ENCODE peak calls at places on chromosomes 5 and 9, in six cellular contexts. O is IMR-90, V is spleen, K is right lobe of liver, G is body of pancreas, W is NB4. R is an unnamed sample.

GRCh38 chr9:123238364-123238763 is 30.0 kb downstream of the STRBP start:
- DNase-seq in O (no peak), V (no peak), G (no peak), W (no peak), K (no peak), R (no peak)

GRCh38 chr9:104863180-104863883 is 64.6 kb downstream of the ABCA1 start:
- DNase-seq in G (peak; percentile 37), W (peak; percentile 67), K (no peak), O (peak; percentile 93), V (no peak), R (peak; percentile 69)

GRCh38 chr5:175867587-175868347 is 3.6 kb upstream of the CPLX2 start:
- DNase-seq in V (no peak), G (no peak), K (peak; percentile 85), O (no peak), W (peak; percentile 50), R (peak; percentile 55)

GRCh38 chr9:1231998-1232919 is 182.1 kb downstream of the DMRT2 start:
- DNase-seq in K (peak; percentile 89), G (peak; percentile 80), W (no peak), V (no peak), O (peak; percentile 60), R (peak; percentile 62)

GRCh38 chr5:132419517-132420468 is 50.3 kb downstream of the SLC22A5 start:
- DNase-seq in W (peak; percentile 84), G (peak; percentile 69), K (peak; percentile 74), V (peak; percentile 91), O (peak; percentile 72), R (peak; percentile 69)

GRCh38 chr5:144886668-144887067 is 716.0 kb downstream of the KCTD16 start:
- DNase-seq in V (no peak), W (no peak), O (no peak), K (no peak), G (no peak), R (no peak)

GRCh38 chr5:143569722-143570567 is 166.5 kb upstream of the NR3C1 start:
- DNase-seq in K (no peak), V (no peak), O (no peak), W (no peak), G (no peak), R (peak; percentile 58)

GRCh38 chr5:111233050-111233370 is 8.8 kb downstream of the CAMK4 start:
- DNase-seq in W (no peak), K (no peak), V (no peak), O (no peak), G (no peak), R (no peak)

GRCh38 chr9:6566409-6567139 is 79.0 kb downstream of the GLDC start:
- DNase-seq in G (no peak), V (no peak), W (peak; percentile 87), K (no peak), O (peak; percentile 99), R (no peak)

GRCh38 chr5:152824316-152824715 is 419.2 kb upstream of the NMUR2 start:
- DNase-seq in W (no peak), V (no peak), G (no peak), O (no peak), K (no peak), R (no peak)

GRCh38 chr9:94554078-94554438 is 825 bp upstream of the PCAT7 start:
- DNase-seq in V (no peak), K (no peak), O (no peak), G (no peak), W (no peak), R (no peak)

GRCh38 chr5:122102825-122103224 is 24.8 kb upstream of the LOX start:
- DNase-seq in G (no peak), V (no peak), O (peak; percentile 85), K (no peak), W (no peak), R (no peak)

GRCh38 chr5:124263680-124264491 is 482.6 kb downstream of the ZNF608 start:
- DNase-seq in K (no peak), W (no peak), V (no peak), O (no peak), G (no peak), R (no peak)

GRCh38 chr5:135980650-135981049 is 25.9 kb upstream of the LECT2 start:
- DNase-seq in O (peak; percentile 41), V (no peak), G (no peak), K (no peak), W (no peak), R (no peak)

GRCh38 chr5:33888582-33888981 is 3.2 kb downstream of the ADAMTS12 start:
- DNase-seq in W (no peak), K (no peak), V (no peak), G (no peak), O (peak; percentile 72), R (no peak)

GRCh38 chr5:97553829-97554452 is 370.9 kb upstream of the RIOK2 start:
- DNase-seq in G (no peak), K (no peak), W (no peak), O (peak; percentile 28), V (no peak), R (no peak)

GRCh38 chr9:126126807-126127206 is 199.8 kb upstream of the MVB12B start:
- DNase-seq in O (no peak), G (no peak), W (no peak), V (peak; percentile 50), K (no peak), R (no peak)

GRCh38 chr9:119224431-119224830 is 144.8 kb downstream of the BRINP1 start:
- DNase-seq in W (no peak), K (no peak), V (no peak), O (no peak), G (no peak), R (no peak)

GRCh38 chr9:128169925-128170324 is 9.9 kb downstream of the BBLN start:
- DNase-seq in V (no peak), K (no peak), W (no peak), O (no peak), G (no peak), R (no peak)

GRCh38 chr5:154795235-154795596 is 40.0 kb downstream of the LARP1 start:
- DNase-seq in V (no peak), O (peak; percentile 17), G (no peak), K (no peak), W (no peak), R (no peak)

GRCh38 chr9:72217306-72217842 is 68.1 kb downstream of the GDA start:
- DNase-seq in G (no peak), V (no peak), W (no peak), O (no peak), K (no peak), R (no peak)

GRCh38 chr5:123670981-123671557 is 159.1 kb downstream of the CSNK1G3 start:
- DNase-seq in K (peak; percentile 49), O (peak; percentile 30), W (peak; percentile 45), V (no peak), G (peak; percentile 67), R (peak; percentile 53)

GRCh38 chr9:94827584-94828304 is 101.2 kb downstream of the AOPEP start:
- DNase-seq in O (peak; percentile 52), V (no peak), W (no peak), K (peak; percentile 73), G (no peak), R (no peak)

GRCh38 chr5:61901997-61902396 is 404.0 kb upstream of the KIF2A start:
- DNase-seq in K (no peak), W (no peak), V (no peak), O (no peak), G (no peak), R (no peak)

GRCh38 chr5:16464664-16465543 is 696 bp downstream of the ZNF622 start:
- DNase-seq in O (no peak), K (no peak), W (peak; percentile 49), G (no peak), V (peak; percentile 87), R (peak; percentile 49)

GRCh38 chr9:126564128-126564527 is 49.6 kb upstream of the LMX1B start:
- DNase-seq in G (no peak), O (no peak), K (no peak), W (peak; percentile 57), V (peak; percentile 54), R (no peak)

DNA sequence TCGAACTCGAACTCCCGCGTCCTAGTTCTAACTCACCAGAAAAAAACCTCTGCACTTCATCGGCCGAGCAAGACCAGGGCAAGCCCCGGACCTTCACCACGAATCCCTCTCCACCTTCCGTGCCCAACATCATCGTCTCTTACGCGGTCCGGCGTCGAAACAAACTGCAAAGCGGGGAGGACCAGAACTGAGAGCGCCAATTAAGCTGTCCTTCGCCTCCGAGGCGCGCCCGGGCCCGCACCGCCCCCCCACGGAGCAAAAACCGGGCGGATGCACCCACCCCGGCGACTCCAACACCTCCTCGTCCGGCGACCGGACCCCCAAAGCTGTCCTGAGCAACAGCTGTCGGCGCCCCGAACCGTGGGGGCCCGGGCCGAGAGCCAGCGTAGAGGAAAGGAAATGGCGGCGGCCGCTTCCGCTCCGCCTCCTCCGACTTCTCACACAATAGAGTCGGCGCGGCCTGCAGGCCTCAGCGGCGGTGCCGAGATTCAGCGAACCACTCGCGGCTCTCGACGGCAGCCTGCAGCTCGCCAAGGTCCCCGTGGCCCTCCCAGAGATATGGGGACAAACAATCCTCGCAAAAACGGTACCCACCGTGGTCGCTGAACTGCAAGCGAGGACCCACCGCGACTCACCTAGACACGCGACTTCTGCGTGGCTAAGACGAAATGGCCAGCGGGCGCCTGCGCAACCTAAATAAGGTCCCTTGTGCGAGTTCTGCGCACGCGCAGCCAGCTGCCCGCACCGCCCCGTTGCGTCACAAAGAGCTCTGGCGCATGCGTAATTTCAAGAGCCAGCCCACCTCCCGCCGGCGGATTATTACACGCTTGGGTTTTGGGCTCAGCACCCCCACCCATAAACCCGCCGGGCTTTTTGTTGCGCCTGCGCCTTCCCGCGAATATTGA is at the start of gene HNRNPH1:
- DNase-seq in W (peak; percentile 98), O (peak; percentile 98), V (peak; percentile 99), G (peak; percentile 100), K (peak; percentile 99), R (peak; percentile 97)
- TF ChIP-seq POLR2A in W (peak; percentile 100), O (peak; percentile 100), V (peak; percentile 99), G (peak; percentile 100), K (peak; percentile 99), R (peak; percentile 99)

GRCh38 chr9:130535818-130536521 is 43.4 kb upstream of the FUBP3 start:
- DNase-seq in W (peak; percentile 15), O (peak; percentile 60), G (no peak), K (no peak), V (no peak), R (no peak)
- TF ChIP-seq POLR2A in W (no peak), O (no peak), G (no peak), K (no peak), V (no peak), R (no peak)

DNA sequence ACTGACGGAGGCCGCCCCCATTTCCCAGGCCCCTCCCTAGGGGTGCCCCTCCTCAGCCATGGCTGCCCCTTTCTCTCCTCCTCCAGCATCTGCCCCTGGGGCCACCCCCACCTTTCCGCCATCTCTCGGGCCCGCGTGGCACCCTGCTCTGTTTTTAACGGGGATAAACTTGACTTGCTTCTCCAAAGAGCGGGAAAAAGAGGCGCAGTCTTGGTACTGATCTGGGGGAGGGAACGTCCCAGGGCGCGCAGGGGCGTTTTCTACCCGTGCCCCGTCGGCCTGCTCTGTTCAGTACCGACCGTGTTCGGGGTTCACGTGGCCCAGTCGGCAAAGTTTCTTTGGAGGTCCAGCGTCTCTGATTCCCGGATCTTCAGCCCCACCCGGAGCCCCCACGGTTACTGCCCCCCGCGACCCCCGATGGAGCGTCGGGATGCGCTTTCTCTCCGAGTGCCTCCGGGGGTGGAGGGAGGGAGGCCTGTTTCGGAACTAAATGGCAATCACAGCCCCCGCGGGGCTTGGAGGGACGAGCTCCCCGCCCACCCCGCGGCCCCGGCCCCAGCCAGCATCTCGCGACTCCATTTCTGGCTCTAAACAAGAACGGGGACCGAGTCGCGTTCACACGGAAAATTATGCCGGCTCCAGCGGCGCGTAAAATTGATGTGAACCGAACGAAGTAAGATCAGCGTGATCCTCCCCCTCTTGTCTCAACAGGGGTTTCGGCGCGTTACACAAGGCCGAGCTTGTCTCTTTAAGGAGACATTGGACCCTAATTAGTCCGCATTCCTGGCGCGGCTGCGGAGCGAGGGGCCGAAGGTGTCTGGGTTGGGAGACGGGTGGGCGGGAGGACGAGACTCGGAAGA is 1.1 kb upstream of the TLE4 start:
- DNase-seq in V (peak; percentile 95), G (peak; percentile 18), W (peak; percentile 41), O (peak; percentile 63), K (peak; percentile 60), R (no peak)
- TF ChIP-seq POLR2A in V (no peak), G (no peak), W (no peak), O (no peak), K (no peak), R (no peak)

GRCh38 chr5:9546973-9547947 is 1.4 kb upstream of the SEMA5A start:
- DNase-seq in K (no peak), G (peak; percentile 53), O (peak; percentile 62), V (no peak), W (no peak), R (no peak)
- TF ChIP-seq POLR2A in K (no peak), G (peak; percentile 28), O (peak; percentile 60), V (no peak), W (no peak), R (peak; percentile 19)

R was measured in Peyer's patch.